ENCODE peak calls at places on chromosomes 7 and 10, in six cellular contexts. C is brain microvascular endothelial cell, U is PC-3, I is coronary artery, S is left lung, V is RWPE1. D is an unnamed sample.

GRCh38 chr10:3471927-3472704 is 299.5 kb upstream of the PITRM1 start:
- DNase-seq in V (no peak), C (no peak), S (no peak), U (peak), I (no peak), D (no peak)

GRCh38 chr7:95491634-95492314 is 6.0 kb downstream of the ASB4 start:
- DNase-seq in U (peak), I (no peak), S (no peak), V (peak), C (no peak), D (no peak)

GRCh38 chr7:50149364-50149763 is 56.3 kb upstream of the ZPBP start:
- DNase-seq in C (no peak), S (no peak), I (no peak), U (no peak), V (no peak), D (no peak)

GRCh38 chr10:20870839-20871238 is 26.3 kb downstream of the NEBL start:
- DNase-seq in V (no peak), C (no peak), I (no peak), S (no peak), U (no peak), D (no peak)

GRCh38 chr7:142887282-142888015 is 1.9 kb upstream of the TRPV6 start:
- DNase-seq in S (no peak), C (no peak), I (peak), V (no peak), U (no peak), D (no peak)

GRCh38 chr10:131824371-131825149 is 76.2 kb upstream of the PPP2R2D start:
- DNase-seq in S (peak), C (no peak), U (no peak), V (no peak), I (no peak), D (peak)

GRCh38 chr10:2978111-2978510 is 89.2 kb upstream of the PFKP start:
- DNase-seq in S (no peak), C (no peak), V (peak), I (no peak), U (peak), D (no peak)

GRCh38 chr7:137454169-137455166 is 110.9 kb upstream of the PTN start:
- DNase-seq in S (no peak), V (peak), I (no peak), U (peak), C (peak), D (no peak)

GRCh38 chr7:102914585-102914984 is 1.8 kb downstream of the LRRC17 start:
- DNase-seq in U (no peak), C (peak), S (no peak), V (no peak), I (peak), D (no peak)

GRCh38 chr10:33377658-33378025 is 43.2 kb upstream of the NRP1 start:
- DNase-seq in V (no peak), I (no peak), U (peak), S (no peak), C (peak), D (no peak)

GRCh38 chr10:130739016-130739756 is 572.3 kb downstream of the TCERG1L start:
- DNase-seq in S (no peak), I (peak), C (no peak), U (no peak), V (no peak), D (no peak)

GRCh38 chr7:87885018-87885417 is 8.7 kb downstream of the DBF4 start:
- DNase-seq in I (no peak), U (no peak), V (no peak), S (no peak), C (no peak), D (no peak)

GRCh38 chr7:106522691-106523090 is 138.3 kb downstream of the CCDC71L start:
- DNase-seq in U (no peak), S (no peak), V (no peak), C (no peak), I (no peak), D (no peak)

GRCh38 chr7:48298779-48299178 is 127.5 kb downstream of the ABCA13 start:
- DNase-seq in I (no peak), S (no peak), V (peak), C (peak), U (peak), D (no peak)

GRCh38 chr10:112821663-112822062 is 128.4 kb upstream of the TCF7L2 start:
- DNase-seq in S (no peak), V (no peak), U (no peak), C (no peak), I (no peak), D (no peak)

GRCh38 chr10:98391578-98391991 is 23.4 kb downstream of the PYROXD2 start:
- DNase-seq in C (no peak), V (no peak), U (no peak), I (no peak), S (no peak), D (no peak)

GRCh38 chr7:77351539-77352004 is 64.6 kb downstream of the GSAP start:
- DNase-seq in S (no peak), U (no peak), V (no peak), I (no peak), C (no peak), D (no peak)

GRCh38 chr10:127496045-127496444 is 53.1 kb upstream of the NPS start:
- DNase-seq in I (no peak), U (no peak), S (no peak), V (no peak), C (peak), D (no peak)

GRCh38 chr7:27113991-27114866 is 11.7 kb upstream of the HOXA2 start:
- DNase-seq in V (peak), C (no peak), U (peak), I (peak), S (no peak), D (no peak)

GRCh38 chr7:85290252-85290651 is 103.4 kb upstream of the SEMA3D start:
- DNase-seq in I (no peak), U (no peak), S (no peak), V (no peak), C (no peak), D (no peak)

GRCh38 chr10:23610626-23611307 is 171.9 kb downstream of the OTUD1 start:
- DNase-seq in S (no peak), U (no peak), V (no peak), C (no peak), I (no peak), D (no peak)

GRCh38 chr7:101669307-101669706 is 40.2 kb upstream of the MYL10 start:
- DNase-seq in V (no peak), C (no peak), S (no peak), I (no peak), U (peak), D (no peak)
- TF ChIP-seq CTCF in V (no peak), C (peak), S (no peak), I (no peak), U (peak), D (peak)

GRCh38 chr10:117780411-117780810 is 237.9 kb downstream of the EMX2 start:
- DNase-seq in U (no peak), C (no peak), S (no peak), V (no peak), I (no peak), D (no peak)

GRCh38 chr10:117775478-117775877 is 232.9 kb downstream of the EMX2 start:
- DNase-seq in V (no peak), I (no peak), C (no peak), U (no peak), S (no peak), D (no peak)

GRCh38 chr10:117781216-117781836 is 238.8 kb downstream of the EMX2 start:
- DNase-seq in U (no peak), V (no peak), C (no peak), I (no peak), S (no peak), D (no peak)

GRCh38 chr10:117782276-117782675 is 239.7 kb downstream of the EMX2 start:
- DNase-seq in I (no peak), C (no peak), V (no peak), U (no peak), S (no peak), D (no peak)

GRCh38 chr10:117778241-117778640 is 235.7 kb downstream of the EMX2 start:
- DNase-seq in S (no peak), I (no peak), V (no peak), U (no peak), C (no peak), D (no peak)
- TF ChIP-seq CTCF in S (no peak), I (no peak), V (no peak), U (no peak), C (no peak), D (no peak)

GRCh38 chr7:90690159-90690858 is 94.2 kb downstream of the CDK14 start:
- DNase-seq in U (no peak), V (no peak), I (no peak), S (no peak), C (no peak), D (no peak)
- TF ChIP-seq CTCF in U (no peak), V (no peak), I (no peak), S (no peak), C (no peak), D (no peak)

DNA sequence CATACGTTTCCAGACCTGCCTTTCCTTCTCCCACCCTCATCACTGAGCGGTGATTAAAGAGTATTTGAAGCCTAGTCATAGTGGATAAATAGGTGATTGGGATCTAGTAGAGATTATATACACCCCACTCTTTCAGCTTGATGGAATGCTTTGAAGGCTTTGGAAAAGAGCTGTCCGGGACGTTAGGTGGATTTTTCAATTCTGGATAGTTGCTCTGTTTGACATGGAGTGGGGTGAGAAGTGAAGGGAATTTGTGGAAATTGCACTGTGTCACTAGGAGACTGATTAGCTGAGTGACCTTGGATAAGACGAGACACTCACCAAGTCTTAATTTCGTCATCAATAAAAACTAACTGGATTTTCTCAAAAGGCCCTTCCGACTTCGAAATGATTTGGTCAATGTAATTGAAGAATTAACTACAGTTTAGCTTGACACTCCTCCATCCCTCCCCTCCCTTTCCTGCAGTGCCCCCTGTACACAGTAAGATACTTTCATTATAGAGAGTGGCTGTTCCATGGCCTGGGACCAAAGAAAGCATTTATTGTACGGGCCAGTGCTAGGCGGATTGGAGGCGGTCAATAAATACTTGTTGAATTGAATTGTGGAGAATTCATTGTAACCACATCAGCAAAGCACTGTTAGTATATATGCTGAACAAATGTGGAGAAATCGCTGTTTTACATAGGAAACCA is 959 bp downstream of the ZKSCAN1 start:
- DNase-seq in S (no peak), U (no peak), C (peak), I (no peak), V (no peak), D (no peak)
- TF ChIP-seq CTCF in S (no peak), U (no peak), C (peak), I (no peak), V (no peak), D (no peak)

GRCh38 chr7:69018200-69018599 is 580.1 kb upstream of the AUTS2 start:
- DNase-seq in C (no peak), U (no peak), V (no peak), I (no peak), S (no peak), D (no peak)
- TF ChIP-seq CTCF in C (no peak), U (no peak), V (no peak), I (no peak), S (no peak), D (no peak)

D was measured in CD14-positive monocyte.